ENCODE peak calls at places on chromosomes 11 and 22, in five cellular contexts. B, F, U, L and X are unnamed samples.

GRCh38 chr11:83725718-83726117 is 439.6 kb upstream of the CCDC90B start:
- DNase-seq in U (no peak), F (no peak), B (no peak), L (no peak), X (no peak)

GRCh38 chr22:30344447-30345200 is 12.1 kb downstream of the SF3A1 start:
- DNase-seq in B (no peak), U (no peak), F (no peak), L (no peak), X (no peak)

GRCh38 chr11:11988099-11988651 is 20.3 kb downstream of the DKK3 start:
- DNase-seq in B (no peak), F (no peak), L (no peak), U (no peak), X (no peak)

GRCh38 chr11:94639901-94640721 is 72.9 kb downstream of the PIWIL4 start:
- DNase-seq in L (no peak), F (no peak), U (no peak), B (no peak), X (no peak)

GRCh38 chr11:14578551-14578956 is 58.4 kb upstream of the PSMA1 start:
- DNase-seq in F (peak; percentile 18), U (no peak), B (no peak), L (peak; percentile 76), X (peak; percentile 20)

GRCh38 chr11:126153999-126154398 is 57.5 kb downstream of the RPUSD4 start:
- DNase-seq in F (no peak), U (no peak), B (peak; percentile 21), L (no peak), X (no peak)

GRCh38 chr11:9001736-9002135 is 2.1 kb downstream of the NRIP3 start:
- DNase-seq in U (no peak), F (no peak), L (peak; percentile 41), B (no peak), X (peak; percentile 87)

GRCh38 chr22:22749167-22749758 is 104.8 kb downstream of the GGTLC2 start:
- DNase-seq in L (no peak), U (no peak), F (no peak), B (no peak), X (no peak)

GRCh38 chr22:24426859-24427499 is 420 bp upstream of the ADORA2A start:
- DNase-seq in F (no peak), B (no peak), U (no peak), L (no peak), X (no peak)

GRCh38 chr11:5521540-5521939 is 5.0 kb upstream of the UBQLNL start:
- DNase-seq in B (no peak), F (no peak), U (no peak), L (no peak), X (no peak)

GRCh38 chr11:68146010-68146540 is 24.9 kb upstream of the CHKA start:
- DNase-seq in U (peak; percentile 41), L (no peak), F (no peak), B (peak; percentile 99), X (no peak)

GRCh38 chr11:17020831-17021230 is 6.6 kb upstream of the PLEKHA7 start:
- DNase-seq in L (no peak), U (no peak), F (no peak), B (no peak), X (no peak)

GRCh38 chr22:49100316-49100715 is 727.4 kb downstream of the BRD1 start:
- DNase-seq in L (no peak), F (no peak), U (no peak), B (no peak), X (no peak)

GRCh38 chr11:134471341-134472187 is 59.5 kb upstream of the B3GAT1 start:
- DNase-seq in L (no peak), F (no peak), U (no peak), B (no peak), X (no peak)

GRCh38 chr11:67355023-67355793 is 1.9 kb upstream of the POLD4 start:
- DNase-seq in F (no peak), B (peak; percentile 60), U (peak; percentile 45), L (no peak), X (no peak)

GRCh38 chr11:45332486-45332934 is 46.4 kb upstream of the SYT13 start:
- DNase-seq in L (no peak), F (peak; percentile 50), B (peak; percentile 10), U (peak; percentile 58), X (no peak)

GRCh38 chr11:122100222-122101080 is 15.6 kb downstream of the BLID start:
- DNase-seq in U (peak; percentile 69), B (no peak), F (peak; percentile 47), L (no peak), X (no peak)

GRCh38 chr11:104995001-104995408 is 26.6 kb upstream of the CASP4 start:
- DNase-seq in L (no peak), F (no peak), U (no peak), B (no peak), X (no peak)

GRCh38 chr22:38097058-38097457 is 13.1 kb upstream of the SLC16A8 start:
- DNase-seq in L (no peak), F (no peak), U (no peak), B (no peak), X (no peak)

GRCh38 chr11:12936200-12936599 is 72.9 kb upstream of the RASSF10 start:
- DNase-seq in F (no peak), U (no peak), L (no peak), B (no peak), X (no peak)

GRCh38 chr22:20400606-20401375 is 6.8 kb downstream of the ZNF74 start:
- DNase-seq in L (no peak), B (no peak), F (no peak), U (no peak), X (no peak)